ENCODE peak calls at places on chromosomes 4 and X, in four cellular contexts. Z is GM12878, Q is HepG2, F is K562. U is an unnamed sample.

GRCh38 chr4:44256414-44256813 is 192.2 kb downstream of the KCTD8 start:
- DNase-seq in Q (no peak), F (no peak), Z (no peak), U (no peak)

GRCh38 chrX:29662759-29663503 is 552.4 kb upstream of the MAGEB2 start:
- DNase-seq in Z (peak), F (no peak), Q (peak), U (no peak)

GRCh38 chr4:169315530-169316306 is 45.0 kb upstream of the SH3RF1 start:
- DNase-seq in F (no peak), Z (no peak), Q (no peak), U (no peak)

GRCh38 chr4:114924311-114924710 is 189.1 kb downstream of the NDST4 start:
- DNase-seq in Q (no peak), F (no peak), Z (no peak), U (no peak)

GRCh38 chrX:100870527-100870926 is 3.6 kb downstream of the NOX1 start:
- DNase-seq in Q (no peak), F (no peak), Z (no peak), U (no peak)

GRCh38 chr4:54784188-54784671 is 126.5 kb downstream of the KIT start:
- DNase-seq in Q (no peak), Z (no peak), F (peak), U (no peak)

GRCh38 chrX:71111851-71112468 is 583 bp upstream of the IL2RG start:
- DNase-seq in Z (no peak), F (no peak), Q (no peak), U (no peak)

GRCh38 chr4:111806331-111806730 is 338.9 kb upstream of the FAM241A start:
- DNase-seq in Z (no peak), Q (peak), F (no peak), U (peak)

GRCh38 chr4:181674315-181674714 is 568.9 kb upstream of the TENM3 start:
- DNase-seq in F (no peak), Q (no peak), Z (no peak), U (no peak)

GRCh38 chr4:7322166-7322991 is 112.4 kb downstream of the PSAPL1 start:
- DNase-seq in Z (no peak), Q (no peak), F (no peak), U (no peak)

GRCh38 chr4:115323106-115323684 is 209.8 kb upstream of the NDST4 start:
- DNase-seq in Q (no peak), Z (no peak), F (no peak), U (no peak)

GRCh38 chr4:158819942-158820786 is 51.3 kb downstream of the FNIP2 start:
- DNase-seq in Z (no peak), Q (no peak), F (no peak), U (no peak)

GRCh38 chr4:158823461-158823873 is 54.6 kb downstream of the FNIP2 start:
- DNase-seq in Q (no peak), Z (no peak), F (no peak), U (no peak)

GRCh38 chr4:158821228-158822009 is 52.6 kb downstream of the FNIP2 start:
- DNase-seq in Q (no peak), F (no peak), Z (no peak), U (no peak)

GRCh38 chr4:158824425-158825274 is 55.8 kb downstream of the FNIP2 start:
- DNase-seq in Q (no peak), F (no peak), Z (no peak), U (no peak)

DNA sequence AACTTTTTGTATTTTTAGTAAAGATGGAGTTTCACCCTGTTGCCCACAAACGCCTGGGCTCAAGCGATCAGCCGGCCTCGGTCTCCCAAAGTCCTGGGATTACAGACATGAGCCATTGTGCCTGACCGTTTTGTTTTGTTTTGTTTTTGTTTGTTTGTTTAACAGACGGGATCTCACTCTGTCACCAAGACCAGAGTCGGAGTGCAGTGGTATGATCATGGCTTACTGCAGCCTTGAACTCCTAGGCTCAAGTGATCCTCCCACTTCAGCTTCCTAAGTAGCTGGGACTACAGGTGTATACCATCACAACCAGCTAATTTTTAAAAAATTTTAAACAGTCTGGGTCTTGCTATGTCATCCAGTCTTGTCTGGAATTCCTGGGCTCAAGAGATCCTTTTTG is 53.5 kb downstream of the FNIP2 start:
- DNase-seq in F (no peak), Z (no peak), Q (no peak), U (no peak)
- TF ChIP-seq ESRRA in F (no peak), Z (no peak), Q (no peak), U (no peak)

DNA sequence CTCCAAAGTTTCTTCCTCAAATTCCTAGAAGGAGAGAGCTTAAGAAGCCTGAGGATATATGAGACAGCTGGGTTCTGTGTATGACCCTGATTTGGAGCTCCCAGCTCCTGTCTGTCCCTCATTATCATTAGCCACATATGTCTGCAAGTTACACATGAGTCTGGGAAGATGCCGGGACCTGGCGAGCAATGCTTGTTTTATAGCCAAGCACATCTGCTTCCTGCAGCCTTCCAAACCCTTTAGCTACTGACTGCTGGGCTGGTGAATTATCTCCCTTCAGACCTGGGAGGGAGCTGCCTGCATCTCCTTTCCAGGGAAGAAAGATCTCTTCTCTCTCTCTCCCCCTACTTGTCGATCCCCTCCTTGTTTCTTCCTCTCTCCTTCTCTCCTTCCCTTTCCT is 556.7 kb upstream of the BOD1L1 start:
- DNase-seq in Z (no peak), F (no peak), Q (no peak), U (no peak)
- TF ChIP-seq ATF3 in Z (no peak), F (no peak), Q (no peak), U (no peak)

DNA sequence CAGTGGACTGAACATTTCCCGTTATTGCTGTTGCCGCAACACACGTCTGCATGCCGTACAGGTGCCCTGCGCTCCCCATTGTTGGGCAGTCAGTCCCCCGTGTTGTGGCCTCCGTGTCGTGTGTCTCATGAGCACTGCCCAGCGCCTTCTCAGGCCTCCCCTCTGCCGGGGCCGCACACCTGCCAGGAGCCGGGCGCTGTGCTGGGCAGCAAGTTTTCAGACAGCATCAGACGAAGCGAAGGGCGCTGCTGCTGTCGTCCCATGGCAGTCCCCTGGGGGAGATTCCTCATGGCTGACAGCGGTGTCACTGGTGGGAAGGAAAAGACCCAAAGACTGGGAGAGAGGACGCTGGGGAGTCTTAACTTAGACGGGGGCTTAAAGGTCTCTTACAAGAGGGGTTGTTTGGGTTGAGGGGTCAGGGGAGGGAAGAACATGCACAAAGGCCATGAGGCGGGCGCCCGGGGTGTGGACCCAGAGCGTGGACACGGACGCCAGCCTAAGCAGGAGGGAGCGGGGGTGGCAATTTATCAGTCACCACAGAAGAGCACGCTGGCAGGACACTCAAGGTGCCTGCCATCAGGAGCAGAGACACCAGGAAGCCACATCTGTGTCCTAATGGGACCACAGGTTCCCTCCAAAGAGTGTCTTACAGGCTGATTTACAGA is 47.3 kb downstream of the RGS12 start:
- DNase-seq in F (no peak), Z (no peak), Q (no peak), U (no peak)
- TF ChIP-seq ESRRA in F (no peak), Z (no peak), Q (no peak), U (no peak)

GRCh38 chr4:11625206-11625605 is 196.5 kb upstream of the HS3ST1 start:
- DNase-seq in F (no peak), Q (no peak), Z (no peak), U (no peak)

GRCh38 chr4:11623726-11624037 is 195.0 kb upstream of the HS3ST1 start:
- DNase-seq in F (no peak), Z (no peak), Q (no peak), U (peak)

GRCh38 chr4:11622961-11623725 is 194.4 kb upstream of the HS3ST1 start:
- DNase-seq in Z (no peak), F (no peak), Q (no peak), U (no peak)

GRCh38 chr4:11626046-11626445 is 197.4 kb upstream of the HS3ST1 start:
- DNase-seq in Q (no peak), Z (no peak), F (no peak), U (no peak)

DNA sequence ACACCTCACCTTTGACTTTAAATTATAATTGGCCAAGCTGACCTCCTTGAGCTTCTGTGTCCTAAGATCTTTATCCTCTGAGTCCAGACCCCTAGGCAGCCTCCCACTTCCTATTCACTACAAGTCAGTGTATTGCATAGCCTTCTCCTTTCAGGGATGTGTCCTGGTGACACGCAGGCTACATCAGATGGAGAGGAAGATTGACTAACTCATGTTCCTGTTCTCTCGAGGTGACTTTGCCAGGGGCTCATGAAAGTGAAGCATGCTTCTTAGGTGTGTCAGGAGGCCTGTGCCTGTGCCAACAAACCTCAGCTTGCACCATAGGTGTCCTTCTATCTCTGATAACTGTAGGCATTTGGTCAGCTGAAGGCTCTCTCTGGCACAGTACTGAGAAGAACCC is 195.7 kb upstream of the HS3ST1 start:
- DNase-seq in Z (no peak), Q (no peak), F (no peak), U (no peak)
- TF ChIP-seq ATF3 in Z (no peak), Q (no peak), F (no peak), U (no peak)

GRCh38 chrX:38438321-38438720 is 85.9 kb downstream of the OTC start:
- DNase-seq in F (no peak), Z (no peak), Q (no peak), U (peak)
- TF ChIP-seq ESRRA in F (no peak), Z (no peak), Q (no peak), U (no peak)

GRCh38 chr4:124713213-124713592 is 671 bp upstream of the ANKRD50 start:
- DNase-seq in Z (no peak), Q (peak), F (peak), U (peak)
- TF ChIP-seq ATF3 in Z (no peak), Q (no peak), F (peak), U (no peak)

DNA sequence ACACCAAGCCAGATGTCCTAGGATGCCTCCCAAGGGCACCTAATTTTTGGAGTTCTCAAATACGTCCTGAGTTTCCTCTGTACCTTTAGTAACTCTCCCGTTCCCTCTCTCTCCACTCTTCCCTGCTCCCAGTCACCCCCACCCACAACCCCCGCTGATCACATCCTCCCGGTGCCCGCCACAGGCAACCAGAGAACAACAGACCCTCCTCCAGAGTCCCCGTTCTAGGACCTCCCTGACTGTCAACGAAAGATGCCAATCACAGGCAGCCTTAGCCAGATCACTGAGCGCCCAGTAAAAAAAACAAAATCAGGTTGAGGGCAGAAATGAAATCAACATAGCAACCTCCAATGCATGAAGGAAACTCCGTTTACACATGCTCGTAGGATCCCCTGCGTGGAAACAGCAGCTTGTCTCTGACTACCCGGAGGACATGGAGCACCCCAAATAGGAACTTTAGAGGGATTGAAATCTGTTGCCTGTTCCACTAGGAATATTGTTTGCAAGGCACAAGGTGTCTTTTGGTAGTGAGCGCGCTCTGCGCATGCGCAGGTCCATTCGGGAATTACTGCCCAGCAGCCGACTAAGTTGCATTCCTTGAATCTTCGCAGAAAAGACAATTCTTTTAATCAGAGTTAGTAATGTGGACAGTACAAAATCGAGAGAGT is at the start of gene GABRB1:
- DNase-seq in Z (no peak), Q (no peak), F (peak), U (peak)
- TF ChIP-seq ESRRA in Z (no peak), Q (no peak), F (no peak), U (no peak)

GRCh38 chrX:1725472-1725871 is 110.6 kb downstream of the ASMT start:
- DNase-seq in Q (no peak), F (no peak), Z (no peak), U (no peak)
- TF ChIP-seq ATF3 in Q (no peak), F (no peak), Z (no peak), U (no peak)

GRCh38 chrX:123878177-123878576 is 18.3 kb downstream of the XIAP start:
- DNase-seq in F (no peak), Z (no peak), Q (no peak), U (no peak)
- TF ChIP-seq ESRRA in F (no peak), Z (no peak), Q (no peak), U (no peak)